ENCODE peak calls at places on chromosomes 7 and 10, in four cellular contexts. B is body of pancreas, T is A549, D is H1. E is an unnamed sample.

GRCh38 chr7:157462840-157463239 is 126.0 kb downstream of the DNAJB6 start:
- DNase-seq in B (no peak), T (no peak), D (no peak), E (no peak)

GRCh38 chr7:148700693-148701092 is 2.0 kb downstream of the CUL1 start:
- DNase-seq in B (no peak), T (no peak), D (no peak), E (no peak)

GRCh38 chr7:107506683-107507339 is 37.0 kb downstream of the GPR22 start:
- DNase-seq in B (peak; percentile 79), T (no peak), D (no peak), E (peak; percentile 63)

GRCh38 chr7:157014635-157015555 is 4.4 kb upstream of the MNX1 start:
- DNase-seq in B (no peak), T (no peak), D (no peak), E (no peak)

GRCh38 chr10:82544377-82544776 is 669.4 kb downstream of the NRG3 start:
- DNase-seq in B (no peak), T (no peak), D (no peak), E (no peak)

GRCh38 chr10:102775973-102776669 is 32.4 kb downstream of the WBP1L start:
- DNase-seq in B (peak; percentile 53), T (no peak), D (no peak), E (peak; percentile 76)

GRCh38 chr7:46363688-46364087 is 442.6 kb upstream of the IGFBP3 start:
- DNase-seq in B (no peak), T (no peak), D (no peak), E (no peak)

GRCh38 chr10:97028126-97028831 is 157.5 kb downstream of the SLIT1 start:
- DNase-seq in B (no peak), T (no peak), D (no peak), E (no peak)

GRCh38 chr7:25391295-25391861 is 163.1 kb upstream of the NPVF start:
- DNase-seq in B (no peak), T (peak; percentile 4), D (no peak), E (no peak)

GRCh38 chr7:12244129-12244528 is 33.0 kb downstream of the TMEM106B start:
- DNase-seq in B (peak; percentile 22), T (peak; percentile 10), D (peak; percentile 47), E (no peak)

GRCh38 chr7:84110400-84110799 is 84.2 kb downstream of the SEMA3A start:
- DNase-seq in B (no peak), T (no peak), D (no peak), E (no peak)

GRCh38 chr7:129989466-129989865 is 36.7 kb upstream of the UBE2H start:
- DNase-seq in B (peak; percentile 24), T (no peak), D (no peak), E (no peak)

GRCh38 chr7:64183126-64183742 is 23.8 kb upstream of the ZNF735 start:
- DNase-seq in B (peak; percentile 25), T (no peak), D (peak; percentile 52), E (no peak)

GRCh38 chr10:23064288-23065114 is 30.9 kb upstream of the MSRB2 start:
- DNase-seq in B (no peak), T (no peak), D (peak; percentile 33), E (no peak)

GRCh38 chr10:73096452-73097304 is at the start of gene P4HA1:
- DNase-seq in B (peak; percentile 98), T (peak; percentile 94), D (peak; percentile 97), E (peak; percentile 98)

GRCh38 chr7:4028221-4028620 is 653.9 kb upstream of the FOXK1 start:
- DNase-seq in B (no peak), T (no peak), D (no peak), E (no peak)

GRCh38 chr10:84715911-84716310 is 387.5 kb downstream of the CCSER2 start:
- DNase-seq in B (no peak), T (peak; percentile 10), D (peak; percentile 76), E (no peak)

GRCh38 chr7:22610871-22611757 is 111.1 kb upstream of the STEAP1B start:
- DNase-seq in B (no peak), T (no peak), D (no peak), E (no peak)

GRCh38 chr10:1360011-1360580 is 303.9 kb downstream of the WDR37 start:
- DNase-seq in B (no peak), T (no peak), D (peak; percentile 87), E (no peak)

GRCh38 chr10:100999742-101000601 is at the start of gene LZTS2:
- DNase-seq in B (peak; percentile 33), T (no peak), D (peak; percentile 63), E (peak; percentile 70)

GRCh38 chr10:118973744-118974143 is 55.8 kb upstream of the NANOS1 start:
- DNase-seq in B (no peak), T (no peak), D (no peak), E (no peak)

GRCh38 chr7:159142204-159142603 is 2.5 kb downstream of the VIPR2 start:
- DNase-seq in B (no peak), T (no peak), D (no peak), E (no peak)

GRCh38 chr7:144391823-144392255 is 11.7 kb downstream of the NOBOX start:
- DNase-seq in B (no peak), T (peak; percentile 48), D (peak; percentile 45), E (peak; percentile 34)

GRCh38 chr10:132170561-132171361 is 16.0 kb upstream of the DPYSL4 start:
- DNase-seq in B (no peak), T (no peak), D (no peak), E (no peak)

GRCh38 chr7:113831509-113831908 is 87.3 kb downstream of the PPP1R3A start:
- DNase-seq in B (no peak), T (no peak), D (no peak), E (no peak)

GRCh38 chr10:122435212-122435827 is 19.1 kb upstream of the ARMS2 start:
- DNase-seq in B (no peak), T (peak; percentile 36), D (no peak), E (no peak)

GRCh38 chr10:102131286-102132170 is 1.3 kb upstream of the PPRC1 start:
- DNase-seq in B (no peak), T (no peak), D (no peak), E (no peak)

GRCh38 chr7:1068013-1068412 is 19.9 kb upstream of the GPER1 start:
- DNase-seq in B (no peak), T (no peak), D (no peak), E (no peak)

GRCh38 chr10:62587011-62587410 is 212.8 kb downstream of the ZNF365 start:
- DNase-seq in B (no peak), T (no peak), D (no peak), E (no peak)

GRCh38 chr10:81909453-81909852 is 34.5 kb downstream of the NRG3 start:
- DNase-seq in B (no peak), T (no peak), D (no peak), E (no peak)

GRCh38 chr7:100396421-100396982 is 23.2 kb downstream of the PILRA start:
- DNase-seq in B (no peak), T (no peak), D (no peak), E (no peak)

GRCh38 chr7:55144333-55144954 is 125.6 kb downstream of the EGFR start:
- DNase-seq in B (no peak), T (peak; percentile 31), D (peak; percentile 75), E (no peak)
- TF ChIP-seq CTCF in B (no peak), T (peak; percentile 41), D (peak; percentile 72), E (no peak)

DNA sequence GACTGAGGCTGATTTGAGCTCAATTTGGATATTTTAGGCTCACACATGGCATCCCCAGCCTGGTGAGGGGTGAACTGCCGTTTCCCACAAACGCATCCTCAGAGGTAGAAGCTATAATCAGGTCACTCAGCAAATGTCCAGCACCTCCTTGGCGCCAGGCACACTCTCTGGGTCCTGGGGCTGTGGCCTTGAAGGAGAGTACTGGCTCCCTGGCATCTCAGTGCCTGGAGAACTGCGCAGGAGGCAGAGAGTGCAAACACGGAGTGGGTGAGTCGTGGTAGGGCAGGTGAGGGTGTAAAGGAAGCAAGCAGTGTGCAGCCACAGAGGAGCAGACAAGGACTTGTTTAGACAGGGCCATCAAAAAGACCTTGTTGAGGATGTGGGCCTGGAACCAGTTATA is 224.0 kb upstream of the ZNF32 start:
- DNase-seq in B (no peak), T (no peak), D (peak; percentile 14), E (no peak)
- TF ChIP-seq POLR2A in B (no peak), T (no peak), D (no peak), E (no peak)

GRCh38 chr7:77727936-77728701 is 31.9 kb downstream of the RSBN1L start:
- DNase-seq in B (no peak), T (no peak), D (no peak), E (no peak)

GRCh38 chr7:77731716-77732115 is 35.5 kb downstream of the RSBN1L start:
- DNase-seq in B (no peak), T (no peak), D (no peak), E (no peak)

GRCh38 chr7:77729574-77730348 is 33.5 kb downstream of the RSBN1L start:
- DNase-seq in B (no peak), T (no peak), D (no peak), E (no peak)

GRCh38 chr7:77727527-77727926 is 31.3 kb downstream of the RSBN1L start:
- DNase-seq in B (no peak), T (no peak), D (no peak), E (no peak)
- H3K27ac ChIP-seq in B (no peak overlapping the region), T (peak overlapping the region; percentile 29), D (no peak overlapping the region), E (no peak overlapping the region)

DNA sequence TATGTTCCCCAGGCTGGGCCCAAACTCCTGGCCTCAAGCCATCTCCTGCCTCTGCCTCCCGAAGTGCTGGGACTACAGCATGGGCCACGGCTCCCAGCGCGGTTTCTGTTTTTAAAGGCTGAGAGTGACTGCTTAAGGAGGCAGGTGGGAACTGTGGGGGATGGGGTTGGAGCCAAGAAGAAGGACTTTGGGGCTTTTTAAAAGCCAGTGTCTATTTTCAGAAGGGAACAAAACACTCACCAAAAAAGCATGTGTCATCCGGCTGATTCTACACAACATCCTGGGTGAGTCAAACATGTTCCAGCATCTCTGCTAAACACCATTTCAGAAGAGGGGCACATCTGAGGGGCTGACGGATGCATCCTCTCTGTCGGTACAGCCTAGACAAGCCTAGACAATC is 824.5 kb downstream of the TYW1 start:
- DNase-seq in B (no peak), T (no peak), D (no peak), E (no peak)
- TF ChIP-seq CTCF in B (no peak), T (no peak), D (no peak), E (no peak)

GRCh38 chr7:35036361-35037171 is 719 bp downstream of the DPY19L1 start:
- DNase-seq in B (peak; percentile 72), T (peak; percentile 51), D (peak; percentile 66), E (peak; percentile 52)
- TF ChIP-seq POLR2A in B (no peak), T (no peak), D (peak; percentile 67), E (no peak)

GRCh38 chr10:4241724-4242345 is 456.8 kb upstream of the KLF6 start:
- DNase-seq in B (no peak), T (no peak), D (no peak), E (no peak)

GRCh38 chr10:4242561-4243035 is 457.6 kb upstream of the KLF6 start:
- DNase-seq in B (no peak), T (no peak), D (no peak), E (no peak)

GRCh38 chr10:4240641-4241197 is 455.7 kb upstream of the KLF6 start:
- DNase-seq in B (no peak), T (no peak), D (no peak), E (no peak)

GRCh38 chr10:4243169-4243568 is 458.2 kb upstream of the KLF6 start:
- DNase-seq in B (no peak), T (no peak), D (no peak), E (no peak)

DNA sequence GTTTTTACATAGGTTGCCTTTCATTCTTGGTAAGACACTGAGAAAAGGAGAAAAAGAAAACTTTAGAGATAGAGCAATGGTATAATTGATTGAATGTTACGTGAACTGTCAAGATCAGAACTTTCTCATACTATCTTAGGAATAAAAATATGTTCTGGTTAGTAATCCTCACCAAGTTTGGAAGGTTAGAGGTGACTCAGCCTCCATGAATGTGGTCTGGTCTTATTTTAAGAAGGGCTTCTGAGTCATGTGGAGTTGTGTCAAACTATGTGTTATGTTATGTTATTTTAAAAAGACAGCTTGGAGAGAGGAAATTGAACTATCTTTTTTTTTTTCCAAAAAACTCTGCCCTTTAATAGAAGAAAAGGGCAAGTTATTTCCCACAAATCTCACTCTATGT is 458.6 kb upstream of the KLF6 start:
- DNase-seq in B (no peak), T (peak; percentile 33), D (no peak), E (no peak)
- H3K27ac ChIP-seq in B (no peak overlapping the region), T (no peak overlapping the region), D (no peak overlapping the region), E (no peak overlapping the region)